ENCODE peak calls at places on chromosomes 1 and 21, in five cellular contexts. L, B, O, C and H are unnamed samples.

GRCh38 chr1:93607814-93608187 is 73.8 kb downstream of the BCAR3 start:
- DNase-seq in L (no peak), B (no peak), O (no peak), C (peak), H (no peak)

GRCh38 chr1:193472838-193473398 is 286.5 kb upstream of the B3GALT2 start:
- DNase-seq in L (no peak), B (no peak), O (no peak), C (no peak), H (no peak)

GRCh38 chr1:34113887-34114286 is 51.1 kb downstream of the CSMD2 start:
- DNase-seq in L (no peak), B (no peak), O (no peak), C (no peak), H (no peak)

GRCh38 chr1:39266269-39266668 is 61.8 kb downstream of the MACF1 start:
- DNase-seq in L (peak), B (no peak), O (no peak), C (no peak), H (no peak)

GRCh38 chr1:228827026-228827425 is 91.7 kb downstream of the RHOU start:
- DNase-seq in L (no peak), B (no peak), O (no peak), C (no peak), H (no peak)

GRCh38 chr1:55483523-55483922 is 268.4 kb upstream of the USP24 start:
- DNase-seq in L (no peak), B (no peak), O (no peak), C (no peak), H (no peak)

GRCh38 chr1:53652441-53653199 is 86.3 kb downstream of the GLIS1 start:
- DNase-seq in L (no peak), B (no peak), O (no peak), C (no peak), H (no peak)

GRCh38 chr1:231926340-231926739 is 299.8 kb downstream of the DISC1 start:
- DNase-seq in L (no peak), B (no peak), O (no peak), C (no peak), H (no peak)

GRCh38 chr1:33897092-33897725 is 33.3 kb downstream of the HMGB4 start:
- DNase-seq in L (no peak), B (no peak), O (peak), C (no peak), H (peak)

GRCh38 chr1:199619202-199619601 is 408.3 kb upstream of the NR5A2 start:
- DNase-seq in L (no peak), B (no peak), O (no peak), C (no peak), H (no peak)

GRCh38 chr1:101293461-101294045 is 56.7 kb downstream of the S1PR1 start:
- DNase-seq in L (no peak), B (no peak), O (no peak), C (peak), H (no peak)

GRCh38 chr1:30109853-30110252 is 613.5 kb downstream of the MATN1 start:
- DNase-seq in L (no peak), B (peak), O (no peak), C (no peak), H (no peak)

GRCh38 chr21:45769239-45769758 is 125.8 kb downstream of the PCBP3 start:
- DNase-seq in L (no peak), B (no peak), O (no peak), C (no peak), H (no peak)

GRCh38 chr1:218867941-218868656 is 305.6 kb upstream of the LYPLAL1 start:
- DNase-seq in L (no peak), B (no peak), O (no peak), C (no peak), H (no peak)

GRCh38 chr1:89025928-89026327 is 3.3 kb upstream of the GBP3 start:
- DNase-seq in L (no peak), B (no peak), O (no peak), C (no peak), H (no peak)

GRCh38 chr1:213017447-213018273 is 2.0 kb upstream of the ANGEL2 start:
- DNase-seq in L (no peak), B (no peak), O (no peak), C (no peak), H (no peak)